ENCODE peak calls at places on chromosome 15, in four cellular contexts. U, Z, I and Q are unnamed samples.

GRCh38 chr15:64837502-64837901 is 4.2 kb upstream of the PLEKHO2 start:
- DNase-seq in U (no peak), Z (no peak), I (no peak), Q (no peak)

GRCh38 chr15:76267077-76267476 is 44.2 kb downstream of the ETFA start:
- DNase-seq in U (no peak), Z (no peak), I (no peak), Q (no peak)

GRCh38 chr15:75493732-75494131 is 42.2 kb upstream of the SIN3A start:
- DNase-seq in U (no peak), Z (no peak), I (no peak), Q (no peak)

GRCh38 chr15:78312551-78312950 is 13.1 kb upstream of the SKIC8 start:
- DNase-seq in U (no peak), Z (no peak), I (no peak), Q (no peak)

GRCh38 chr15:41630616-41631218 is 29.5 kb upstream of the MGA start:
- DNase-seq in U (no peak), Z (no peak), I (no peak), Q (no peak)

GRCh38 chr15:99442268-99442897 is 123.4 kb upstream of the MEF2A start:
- DNase-seq in U (peak), Z (peak), I (no peak), Q (peak)

GRCh38 chr15:67107014-67107812 is 41.8 kb downstream of the SMAD3 start:
- DNase-seq in U (no peak), Z (peak), I (no peak), Q (peak)

GRCh38 chr15:91552555-91552954 is 301.0 kb upstream of the SLCO3A1 start:
- DNase-seq in U (no peak), Z (no peak), I (peak), Q (no peak)

GRCh38 chr15:52100807-52101206 is 11.8 kb downstream of the BCL2L10 start:
- DNase-seq in U (no peak), Z (peak), I (no peak), Q (peak)

GRCh38 chr15:77659350-77660321 is 26.9 kb upstream of the LINGO1 start:
- DNase-seq in U (peak), Z (peak), I (peak), Q (peak)

GRCh38 chr15:37105795-37106333 is 5.5 kb upstream of the MEIS2 start:
- DNase-seq in U (no peak), Z (no peak), I (no peak), Q (no peak)

GRCh38 chr15:90423920-90424319 is 35.9 kb downstream of the IQGAP1 start:
- DNase-seq in U (no peak), Z (no peak), I (no peak), Q (no peak)

GRCh38 chr15:43930079-43930478 is 103.3 kb downstream of the WDR76 start:
- DNase-seq in U (no peak), Z (no peak), I (no peak), Q (no peak)

GRCh38 chr15:60589728-60590127 is 110.8 kb upstream of the ICE2 start:
- DNase-seq in U (no peak), Z (no peak), I (no peak), Q (no peak)

GRCh38 chr15:93035953-93036810 is 52.8 kb downstream of the RGMA start:
- DNase-seq in U (peak), Z (peak), I (peak), Q (peak)

GRCh38 chr15:95639208-95639607 is 691.3 kb upstream of the NR2F2 start:
- DNase-seq in U (no peak), Z (no peak), I (no peak), Q (no peak)

GRCh38 chr15:70856884-70857546 is 3.1 kb upstream of the LARP6 start:
- DNase-seq in U (no peak), Z (peak), I (no peak), Q (peak)

GRCh38 chr15:96296264-96296663 is 34.2 kb upstream of the NR2F2 start:
- DNase-seq in U (no peak), Z (no peak), I (no peak), Q (peak)

GRCh38 chr15:45387379-45388007 is 9.1 kb upstream of the GATM start:
- DNase-seq in U (no peak), Z (peak), I (no peak), Q (no peak)

GRCh38 chr15:59194639-59195325 is 11.9 kb upstream of the LDHAL6B start:
- DNase-seq in U (no peak), Z (no peak), I (no peak), Q (no peak)

GRCh38 chr15:83372434-83372873 is 74.7 kb upstream of the SH3GL3 start:
- DNase-seq in U (no peak), Z (no peak), I (no peak), Q (no peak)

GRCh38 chr15:77905301-77905920 is 172.1 kb downstream of the TBC1D2B start:
- DNase-seq in U (no peak), Z (no peak), I (no peak), Q (no peak)

GRCh38 chr15:89495638-89496145 is 691 bp downstream of the RHCG start:
- DNase-seq in U (no peak), Z (no peak), I (no peak), Q (no peak)

GRCh38 chr15:93384886-93385285 is 295.9 kb upstream of the RGMA start:
- DNase-seq in U (no peak), Z (no peak), I (no peak), Q (no peak)

GRCh38 chr15:90364251-90364650 is 12.2 kb downstream of the ZNF774 start:
- DNase-seq in U (no peak), Z (no peak), I (no peak), Q (no peak)

GRCh38 chr15:80418892-80419537 is 14.8 kb downstream of the ARNT2 start:
- DNase-seq in U (peak), Z (peak), I (peak), Q (peak)

GRCh38 chr15:76150971-76151598 is 91.3 kb downstream of the TMEM266 start:
- DNase-seq in U (peak), Z (peak), I (peak), Q (peak)

GRCh38 chr15:90560229-90560771 is 30.6 kb downstream of the CRTC3 start:
- DNase-seq in U (no peak), Z (peak), I (no peak), Q (no peak)

GRCh38 chr15:94131875-94132274 is 99.5 kb upstream of the MCTP2 start:
- DNase-seq in U (no peak), Z (no peak), I (no peak), Q (no peak)

GRCh38 chr15:74978077-74978476 is 17.3 kb upstream of the SCAMP5 start:
- DNase-seq in U (no peak), Z (no peak), I (no peak), Q (no peak)

GRCh38 chr15:80549712-80550111 is 145.4 kb upstream of the ABHD17C start:
- DNase-seq in U (no peak), Z (no peak), I (no peak), Q (no peak)

GRCh38 chr15:78321041-78321570 is 19.0 kb upstream of the CRABP1 start:
- DNase-seq in U (no peak), Z (no peak), I (no peak), Q (no peak)

GRCh38 chr15:55319537-55320325 is 709 bp downstream of the PIGB start:
- DNase-seq in U (peak), Z (peak), I (no peak), Q (no peak)